ENCODE peak calls at places on chromosomes 16 and 17, in four cellular contexts. G is K562, M is H1, H is HepG2. D is an unnamed sample.

GRCh38 chr17:5759501-5759925 is 175.2 kb upstream of the NLRP1 start:
- DNase-seq in M (no peak), H (no peak), G (no peak), D (peak; percentile 97)

GRCh38 chr16:30395155-30395991 is at the start of gene ZNF48:
- DNase-seq in H (peak; percentile 89), G (peak; percentile 90), M (peak; percentile 89), D (peak; percentile 89)

GRCh38 chr17:52134641-52135040 is 23.9 kb downstream of the CA10 start:
- DNase-seq in H (no peak), M (no peak), G (no peak), D (no peak)

GRCh38 chr16:17538942-17539341 is 68.2 kb upstream of the XYLT1 start:
- DNase-seq in H (no peak), G (no peak), M (no peak), D (no peak)

GRCh38 chr16:77660311-77660710 is 62.0 kb upstream of the NUDT7 start:
- DNase-seq in G (peak; percentile 18), M (peak; percentile 49), H (peak; percentile 35), D (peak; percentile 81)

GRCh38 chr17:80227156-80227555 is 6.9 kb downstream of the SLC26A11 start:
- DNase-seq in H (no peak), M (no peak), G (no peak), D (no peak)

GRCh38 chr17:81342062-81342699 is 47.1 kb upstream of the SLC38A10 start:
- DNase-seq in H (no peak), G (no peak), M (no peak), D (peak; percentile 35)

GRCh38 chr16:57266531-57267268 is 17.8 kb downstream of the PLLP start:
- DNase-seq in G (peak; percentile 47), M (no peak), H (no peak), D (peak; percentile 27)

GRCh38 chr17:77737442-77738265 is 220.8 kb upstream of the TNRC6C start:
- DNase-seq in G (no peak), M (peak; percentile 26), H (no peak), D (no peak)

DNA sequence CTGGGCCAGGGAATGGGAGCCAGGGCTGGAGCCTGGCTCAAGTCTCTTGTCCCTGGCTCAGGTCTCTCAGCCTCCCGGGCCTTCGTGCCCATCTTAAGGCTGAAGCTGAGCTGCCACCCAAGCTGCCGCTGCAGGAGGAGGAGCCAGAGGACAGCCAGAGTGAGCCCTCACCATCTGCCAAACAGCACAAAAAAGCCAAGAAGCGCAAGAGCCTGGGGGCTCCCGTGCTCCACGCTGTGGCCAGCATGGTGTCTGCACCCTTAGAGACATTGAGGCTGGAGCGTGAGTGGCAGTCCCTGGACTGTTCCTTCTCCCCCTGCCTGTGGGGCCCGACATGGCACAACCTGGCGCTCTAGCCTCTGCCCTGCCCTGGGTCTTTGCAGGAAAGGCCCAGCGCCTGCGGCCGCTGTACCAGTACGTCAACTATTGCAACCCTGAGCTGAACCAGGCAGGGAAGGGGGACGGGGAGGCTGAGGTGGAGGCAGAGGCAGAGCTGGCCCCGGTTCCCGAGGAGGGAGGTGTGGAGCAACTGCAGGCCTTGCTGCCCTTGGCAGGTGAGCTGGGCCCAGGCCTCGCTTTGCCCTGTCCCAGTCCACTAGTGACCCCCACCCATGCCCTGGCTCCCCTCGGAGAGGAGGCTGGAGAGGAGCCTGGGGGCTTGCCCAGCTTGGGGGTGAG is 1.3 kb downstream of the C16orf86 start:
- DNase-seq in H (peak; percentile 96), G (peak; percentile 88), M (peak; percentile 82), D (peak; percentile 92)
- H2AFZ ChIP-seq in H (no peak overlapping the region), G (peak overlapping the region; percentile 99), M (no peak overlapping the region), D (no peak overlapping the region)

GRCh38 chr17:57551321-57552079 is 193.6 kb downstream of the CCDC182 start:
- DNase-seq in H (no peak), G (no peak), M (no peak), D (no peak)
- TF ChIP-seq MAX in H (no peak), G (no peak), M (no peak), D (no peak)

DNA sequence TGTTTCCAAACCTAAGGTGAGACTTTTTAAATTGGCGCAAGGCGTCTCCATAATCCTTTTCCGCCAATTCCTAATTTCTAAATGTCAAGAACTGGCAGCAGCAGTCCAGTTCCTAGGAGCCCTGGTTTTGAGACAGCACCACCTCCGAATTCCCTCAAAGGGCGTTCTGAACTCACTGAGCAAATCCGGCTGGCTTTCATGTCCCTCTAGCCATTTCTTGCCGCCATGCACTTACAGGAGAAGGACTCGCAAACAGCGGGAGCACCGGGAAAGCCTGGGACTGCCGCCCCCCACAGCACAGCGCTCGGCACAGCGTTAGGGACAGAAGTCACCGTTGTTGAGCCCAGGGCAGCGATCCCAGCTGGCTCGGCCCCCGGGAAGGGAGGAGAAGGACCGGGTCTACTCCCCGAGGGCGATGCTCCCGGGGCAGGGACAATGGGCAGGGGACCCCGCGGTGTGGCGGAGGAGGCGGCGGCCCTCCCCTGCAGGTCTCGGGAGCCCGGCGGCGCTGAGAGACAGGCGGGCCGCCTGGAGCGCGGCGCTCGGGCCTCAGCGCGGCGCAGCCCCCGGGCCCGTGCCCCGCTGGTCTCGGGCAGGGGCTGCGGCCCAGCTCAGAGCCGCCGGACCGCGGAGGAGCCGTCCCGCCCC is 545 bp downstream of the ARHGAP17 start:
- DNase-seq in H (peak; percentile 59), G (peak; percentile 56), M (peak; percentile 73), D (peak; percentile 59)
- TF ChIP-seq JUN in H (no peak), G (no peak), M (no peak), D (no peak)

GRCh38 chr16:15581127-15581815 is 61.7 kb downstream of the MARF1 start:
- DNase-seq in M (no peak), H (no peak), G (no peak), D (peak; percentile 61)
- H2AFZ ChIP-seq in M (no peak overlapping the region), H (peak overlapping the region; percentile 56), G (peak overlapping the region; percentile 64), D (peak overlapping the region; percentile 82)

DNA sequence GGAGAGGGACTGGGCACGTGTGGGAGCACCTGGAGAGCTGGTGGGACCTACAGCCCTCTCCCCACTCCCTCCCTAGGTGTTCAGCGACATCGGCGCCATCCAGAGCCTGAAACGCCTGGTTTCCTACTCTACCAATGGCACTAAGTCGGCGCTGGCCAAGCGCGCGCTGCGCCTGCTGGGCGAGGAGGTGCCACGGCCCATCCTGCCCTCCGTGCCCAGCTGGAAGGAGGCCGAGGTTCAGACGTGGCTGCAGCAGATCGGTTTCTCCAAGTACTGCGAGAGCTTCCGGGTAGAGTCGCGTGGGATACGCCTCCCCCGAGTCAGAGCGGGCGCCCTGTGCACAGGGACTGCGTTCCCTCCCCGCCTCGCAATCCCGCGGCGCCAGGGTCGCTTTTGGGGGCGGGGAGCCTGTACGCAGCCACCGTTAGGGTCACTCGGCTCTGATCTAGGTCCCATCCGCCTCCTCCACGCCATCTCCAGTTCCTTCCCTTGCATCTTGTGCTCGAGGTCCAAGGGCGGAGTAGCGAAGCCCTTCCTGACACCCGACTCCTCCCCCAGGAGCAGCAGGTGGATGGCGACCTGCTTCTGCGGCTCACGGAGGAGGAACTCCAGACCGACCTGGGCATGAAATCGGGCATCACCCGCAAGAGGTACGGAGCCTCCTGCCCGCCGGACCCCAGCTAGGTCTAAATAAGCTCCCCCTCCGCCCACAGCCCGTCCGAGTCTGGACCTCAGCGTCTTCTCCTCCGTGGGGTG is 13.0 kb downstream of the SARM1 start:
- DNase-seq in H (no peak), M (peak; percentile 77), G (peak; percentile 35), D (peak; percentile 25)
- TF ChIP-seq MAX in H (no peak), M (peak; percentile 15), G (no peak), D (no peak)

DNA sequence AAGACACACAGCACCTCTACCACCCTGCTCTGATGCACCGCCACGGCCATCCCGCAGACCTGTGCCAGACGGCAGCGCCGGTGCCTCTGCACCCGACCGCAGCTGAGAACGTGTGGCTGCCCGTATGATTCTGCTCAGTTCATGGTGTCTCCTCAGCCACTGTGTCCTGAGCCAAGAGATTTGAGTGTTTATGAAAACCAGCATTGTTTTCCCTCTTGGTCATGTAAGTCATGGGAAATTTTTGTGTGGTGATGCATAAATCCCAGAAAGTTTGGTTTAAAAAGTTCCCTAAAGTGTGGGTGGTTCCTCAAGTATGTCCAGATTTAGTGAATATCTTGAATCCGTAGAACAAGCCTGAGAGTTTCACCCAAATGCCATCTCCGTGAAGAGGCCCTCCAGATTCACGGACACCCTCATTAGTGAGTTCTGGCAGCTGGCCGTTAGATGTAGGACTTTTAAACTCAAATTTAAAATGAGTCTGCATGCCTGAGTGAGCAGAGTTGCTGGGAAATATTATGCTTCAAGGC is 57.6 kb downstream of the CDRT4 start:
- DNase-seq in G (no peak), M (no peak), H (no peak), D (no peak)
- TF ChIP-seq JUN in G (no peak), M (no peak), H (no peak), D (no peak)

GRCh38 chr17:55567240-55568216 is 56.3 kb upstream of the SMIM36 start:
- DNase-seq in G (peak; percentile 75), M (no peak), H (no peak), D (no peak)
- H2AFZ ChIP-seq in G (peak overlapping the region; percentile 89), M (no peak overlapping the region), H (no peak overlapping the region), D (no peak overlapping the region)

D was measured in endothelial cell of umbilical vein.